ENCODE peak calls at places on chromosome 16, in six cellular contexts. One of them, this sample, is unnamed.

GRCh38 chr16:75789237-75789636 is 62.9 kb upstream of the CPHXL start:
- DNase-seq in heart right ventricle: peak
- DNase-seq in cardiac muscle cell: peak
- DNase-seq in HCT116: peak
- DNase-seq in stomach: no peak
- DNase-seq in Peyer's patch: no peak
- DNase-seq in this sample: no peak

GRCh38 chr16:82396509-82396908 is 226.5 kb upstream of the MPHOSPH6 start:
- DNase-seq in heart right ventricle: no peak
- DNase-seq in cardiac muscle cell: no peak
- DNase-seq in HCT116: no peak
- DNase-seq in stomach: no peak
- DNase-seq in Peyer's patch: no peak
- DNase-seq in this sample: no peak

GRCh38 chr16:48143816-48144215 is 12.0 kb downstream of the ABCC12 start:
- DNase-seq in heart right ventricle: no peak
- DNase-seq in cardiac muscle cell: no peak
- DNase-seq in HCT116: no peak
- DNase-seq in stomach: no peak
- DNase-seq in Peyer's patch: no peak
- DNase-seq in this sample: no peak

GRCh38 chr16:57720142-57720575 is 15.4 kb upstream of the KATNB1 start:
- DNase-seq in heart right ventricle: peak
- DNase-seq in cardiac muscle cell: peak
- DNase-seq in HCT116: no peak
- DNase-seq in stomach: peak
- DNase-seq in Peyer's patch: peak
- DNase-seq in this sample: no peak

GRCh38 chr16:22220714-22221113 is 14.6 kb downstream of the EEF2K start:
- DNase-seq in heart right ventricle: peak
- DNase-seq in cardiac muscle cell: no peak
- DNase-seq in HCT116: no peak
- DNase-seq in stomach: peak
- DNase-seq in Peyer's patch: no peak
- DNase-seq in this sample: no peak

GRCh38 chr16:75462804-75463203 is 1.7 kb downstream of the TMEM170A start:
- DNase-seq in heart right ventricle: no peak
- DNase-seq in cardiac muscle cell: no peak
- DNase-seq in HCT116: no peak
- DNase-seq in stomach: no peak
- DNase-seq in Peyer's patch: no peak
- DNase-seq in this sample: no peak

GRCh38 chr16:81513204-81514040 is 68.8 kb downstream of the CMIP start:
- DNase-seq in heart right ventricle: peak
- DNase-seq in cardiac muscle cell: peak
- DNase-seq in HCT116: no peak
- DNase-seq in stomach: no peak
- DNase-seq in Peyer's patch: no peak
- DNase-seq in this sample: no peak

GRCh38 chr16:71900336-71900735 is 5.0 kb downstream of the IST1 start:
- DNase-seq in heart right ventricle: no peak
- DNase-seq in cardiac muscle cell: no peak
- DNase-seq in HCT116: no peak
- DNase-seq in stomach: no peak
- DNase-seq in Peyer's patch: peak
- DNase-seq in this sample: peak

GRCh38 chr16:3879887-3880564 is 487 bp downstream of the CREBBP start:
- DNase-seq in heart right ventricle: peak
- DNase-seq in cardiac muscle cell: peak
- DNase-seq in HCT116: no peak
- DNase-seq in stomach: peak
- DNase-seq in Peyer's patch: peak
- DNase-seq in this sample: peak

GRCh38 chr16:10809706-10810105 is 8.9 kb downstream of the TVP23A start:
- DNase-seq in heart right ventricle: no peak
- DNase-seq in cardiac muscle cell: no peak
- DNase-seq in HCT116: no peak
- DNase-seq in stomach: no peak
- DNase-seq in Peyer's patch: no peak
- DNase-seq in this sample: no peak

GRCh38 chr16:66849543-66849942 is 5.3 kb downstream of the CA7 start:
- DNase-seq in heart right ventricle: no peak
- DNase-seq in cardiac muscle cell: no peak
- DNase-seq in HCT116: no peak
- DNase-seq in stomach: no peak
- DNase-seq in Peyer's patch: peak
- DNase-seq in this sample: no peak
- TF ChIP-seq CTCF in heart right ventricle: no peak
- TF ChIP-seq CTCF in cardiac muscle cell: no peak
- TF ChIP-seq CTCF in HCT116: no peak
- TF ChIP-seq CTCF in stomach: no peak
- TF ChIP-seq CTCF in Peyer's patch: no peak
- TF ChIP-seq CTCF in this sample: no peak

GRCh38 chr16:85927938-85928337 is 29.0 kb downstream of the IRF8 start:
- DNase-seq in heart right ventricle: no peak
- DNase-seq in cardiac muscle cell: no peak
- DNase-seq in HCT116: no peak
- DNase-seq in stomach: no peak
- DNase-seq in Peyer's patch: no peak
- DNase-seq in this sample: no peak
- H3K27ac ChIP-seq in heart right ventricle: no peak
- H3K27ac ChIP-seq in cardiac muscle cell: no peak
- H3K27ac ChIP-seq in HCT116: no peak
- H3K27ac ChIP-seq in stomach: no peak
- H3K27ac ChIP-seq in Peyer's patch: no peak
- H3K27ac ChIP-seq in this sample: peak

GRCh38 chr16:1019934-1020305 is 38.4 kb downstream of the SOX8 start:
- DNase-seq in heart right ventricle: no peak
- DNase-seq in cardiac muscle cell: no peak
- DNase-seq in HCT116: no peak
- DNase-seq in stomach: no peak
- DNase-seq in Peyer's patch: no peak
- DNase-seq in this sample: no peak
- H3K4me3 ChIP-seq in heart right ventricle: peak
- H3K4me3 ChIP-seq in cardiac muscle cell: no peak
- H3K4me3 ChIP-seq in HCT116: no peak
- H3K4me3 ChIP-seq in stomach: peak
- H3K4me3 ChIP-seq in Peyer's patch: no peak
- H3K4me3 ChIP-seq in this sample: no peak

DNA sequence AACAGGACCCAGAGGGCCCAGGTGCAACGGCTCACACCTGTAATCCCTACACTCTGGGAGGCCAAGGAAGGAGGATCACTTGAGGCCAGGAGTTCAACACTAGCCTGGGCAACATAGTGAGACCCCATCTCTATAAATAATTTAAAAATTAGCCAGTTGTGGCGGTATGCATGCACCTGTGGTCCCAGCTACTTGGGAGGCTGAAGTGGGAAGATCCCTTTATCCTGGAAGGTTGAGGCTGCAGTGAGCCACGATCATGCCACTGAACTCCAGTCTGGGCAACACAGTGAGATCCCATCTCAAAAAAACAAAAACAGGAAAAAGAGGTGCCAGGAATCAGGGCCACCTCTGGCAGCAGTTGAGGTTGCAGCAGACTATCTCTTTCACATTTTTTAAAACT is 85.7 kb upstream of the NUDT7 start:
- DNase-seq in heart right ventricle: no peak
- DNase-seq in cardiac muscle cell: no peak
- DNase-seq in HCT116: no peak
- DNase-seq in stomach: no peak
- DNase-seq in Peyer's patch: no peak
- DNase-seq in this sample: no peak
- TF ChIP-seq CTCF in heart right ventricle: no peak
- TF ChIP-seq CTCF in cardiac muscle cell: no peak
- TF ChIP-seq CTCF in HCT116: no peak
- TF ChIP-seq CTCF in stomach: no peak
- TF ChIP-seq CTCF in Peyer's patch: no peak
- TF ChIP-seq CTCF in this sample: no peak

This sample was measured in HL-60.